ENCODE peak calls at places on chromosomes 4 and X, in seven cellular contexts. One of them, this sample, is unnamed.

GRCh38 chrX:14027031-14027430 is 2.7 kb downstream of the GEMIN8 start:
- DNase-seq in heart left ventricle: peak; percentile 45
- DNase-seq in HCT116: no peak
- DNase-seq in ascending aorta: no peak
- DNase-seq in endodermal cell: no peak
- DNase-seq in fibroblast of lung: no peak
- DNase-seq in suprapubic skin: no peak
- DNase-seq in this sample: peak; percentile 14

GRCh38 chr4:38500433-38500832 is 163.6 kb upstream of the KLF3 start:
- DNase-seq in endodermal cell: no peak
- DNase-seq in heart left ventricle: no peak
- DNase-seq in ascending aorta: no peak
- DNase-seq in HCT116: no peak
- DNase-seq in suprapubic skin: no peak
- DNase-seq in fibroblast of lung: no peak
- DNase-seq in this sample: no peak

GRCh38 chrX:51922561-51922960 is 29.1 kb downstream of the MAGED1 start:
- DNase-seq in suprapubic skin: no peak
- DNase-seq in ascending aorta: no peak
- DNase-seq in fibroblast of lung: no peak
- DNase-seq in endodermal cell: peak; percentile 62
- DNase-seq in heart left ventricle: no peak
- DNase-seq in HCT116: no peak
- DNase-seq in this sample: no peak

GRCh38 chr4:2768124-2768523 is 12.0 kb upstream of the TNIP2 start:
- DNase-seq in HCT116: no peak
- DNase-seq in heart left ventricle: no peak
- DNase-seq in endodermal cell: no peak
- DNase-seq in fibroblast of lung: no peak
- DNase-seq in suprapubic skin: no peak
- DNase-seq in ascending aorta: peak; percentile 31
- DNase-seq in this sample: no peak

GRCh38 chr4:124705393-124705792 is 7.1 kb downstream of the ANKRD50 start:
- DNase-seq in suprapubic skin: no peak
- DNase-seq in heart left ventricle: no peak
- DNase-seq in fibroblast of lung: no peak
- DNase-seq in ascending aorta: no peak
- DNase-seq in endodermal cell: no peak
- DNase-seq in HCT116: no peak
- DNase-seq in this sample: no peak

GRCh38 chr4:122099896-122100295 is 52.2 kb upstream of the BLTP1 start:
- DNase-seq in HCT116: no peak
- DNase-seq in suprapubic skin: no peak
- DNase-seq in ascending aorta: no peak
- DNase-seq in heart left ventricle: no peak
- DNase-seq in endodermal cell: no peak
- DNase-seq in fibroblast of lung: peak; percentile 70
- DNase-seq in this sample: no peak

GRCh38 chr4:7876096-7876993 is 63.3 kb downstream of the AFAP1 start:
- DNase-seq in suprapubic skin: no peak
- DNase-seq in HCT116: no peak
- DNase-seq in endodermal cell: peak; percentile 83
- DNase-seq in heart left ventricle: no peak
- DNase-seq in fibroblast of lung: peak; percentile 62
- DNase-seq in ascending aorta: peak; percentile 68
- DNase-seq in this sample: peak; percentile 83

GRCh38 chr4:163264934-163265333 is 67.5 kb downstream of the NPY1R start:
- DNase-seq in suprapubic skin: no peak
- DNase-seq in ascending aorta: no peak
- DNase-seq in endodermal cell: no peak
- DNase-seq in heart left ventricle: no peak
- DNase-seq in fibroblast of lung: no peak
- DNase-seq in HCT116: no peak
- DNase-seq in this sample: no peak

GRCh38 chrX:31847773-31848172 is 775.9 kb upstream of the FTHL17 start:
- DNase-seq in fibroblast of lung: no peak
- DNase-seq in ascending aorta: no peak
- DNase-seq in endodermal cell: no peak
- DNase-seq in HCT116: no peak
- DNase-seq in heart left ventricle: no peak
- DNase-seq in suprapubic skin: no peak
- DNase-seq in this sample: no peak

GRCh38 chrX:8653956-8654355 is 78.0 kb downstream of the ANOS1 start:
- DNase-seq in heart left ventricle: no peak
- DNase-seq in HCT116: no peak
- DNase-seq in ascending aorta: no peak
- DNase-seq in suprapubic skin: no peak
- DNase-seq in endodermal cell: no peak
- DNase-seq in fibroblast of lung: no peak
- DNase-seq in this sample: no peak

GRCh38 chr4:76657443-76657842 is 222.4 kb downstream of the SHROOM3 start:
- DNase-seq in HCT116: no peak
- DNase-seq in fibroblast of lung: no peak
- DNase-seq in endodermal cell: no peak
- DNase-seq in ascending aorta: no peak
- DNase-seq in heart left ventricle: no peak
- DNase-seq in suprapubic skin: no peak
- DNase-seq in this sample: no peak

GRCh38 chr4:74768857-74769525 is 25.3 kb downstream of the BTC start:
- DNase-seq in fibroblast of lung: peak; percentile 73
- DNase-seq in ascending aorta: no peak
- DNase-seq in suprapubic skin: no peak
- DNase-seq in HCT116: peak; percentile 92
- DNase-seq in endodermal cell: no peak
- DNase-seq in heart left ventricle: no peak
- DNase-seq in this sample: no peak

GRCh38 chr4:148079945-148080344 is 348.1 kb downstream of the ARHGAP10 start:
- DNase-seq in fibroblast of lung: no peak
- DNase-seq in heart left ventricle: no peak
- DNase-seq in suprapubic skin: no peak
- DNase-seq in endodermal cell: no peak
- DNase-seq in ascending aorta: peak; percentile 30
- DNase-seq in HCT116: no peak
- DNase-seq in this sample: no peak

GRCh38 chr4:96698891-96699290 is 859.0 kb downstream of the PDHA2 start:
- DNase-seq in heart left ventricle: no peak
- DNase-seq in endodermal cell: no peak
- DNase-seq in ascending aorta: no peak
- DNase-seq in fibroblast of lung: no peak
- DNase-seq in HCT116: no peak
- DNase-seq in suprapubic skin: no peak
- DNase-seq in this sample: peak; percentile 9

GRCh38 chrX:133593531-133593930 is 178.2 kb upstream of the GPC4 start:
- DNase-seq in fibroblast of lung: no peak
- DNase-seq in HCT116: no peak
- DNase-seq in suprapubic skin: no peak
- DNase-seq in endodermal cell: no peak
- DNase-seq in heart left ventricle: no peak
- DNase-seq in ascending aorta: no peak
- DNase-seq in this sample: no peak

GRCh38 chr4:1416948-1417260 is 10.7 kb upstream of the NKX1-1 start:
- DNase-seq in endodermal cell: peak; percentile 43
- DNase-seq in fibroblast of lung: no peak
- DNase-seq in ascending aorta: peak; percentile 40
- DNase-seq in heart left ventricle: no peak
- DNase-seq in HCT116: no peak
- DNase-seq in suprapubic skin: no peak
- DNase-seq in this sample: no peak

GRCh38 chr4:119977135-119977534 is 89.5 kb downstream of the MAD2L1 start:
- DNase-seq in suprapubic skin: no peak
- DNase-seq in endodermal cell: peak; percentile 35
- DNase-seq in heart left ventricle: no peak
- DNase-seq in fibroblast of lung: peak; percentile 22
- DNase-seq in HCT116: no peak
- DNase-seq in ascending aorta: no peak
- DNase-seq in this sample: no peak

GRCh38 chr4:7628432-7628831 is 193.7 kb upstream of the PSAPL1 start:
- DNase-seq in endodermal cell: no peak
- DNase-seq in HCT116: no peak
- DNase-seq in suprapubic skin: no peak
- DNase-seq in heart left ventricle: peak; percentile 50
- DNase-seq in fibroblast of lung: no peak
- DNase-seq in ascending aorta: no peak
- DNase-seq in this sample: no peak

GRCh38 chr4:53015681-53016080 is 153.6 kb downstream of the RASL11B start:
- DNase-seq in suprapubic skin: no peak
- DNase-seq in heart left ventricle: peak; percentile 36
- DNase-seq in HCT116: peak; percentile 26
- DNase-seq in ascending aorta: no peak
- DNase-seq in endodermal cell: peak; percentile 74
- DNase-seq in fibroblast of lung: peak; percentile 81
- DNase-seq in this sample: peak; percentile 58

GRCh38 chrX:153766098-153766817 is 2.2 kb downstream of the PLXNB3 start:
- DNase-seq in HCT116: no peak
- DNase-seq in endodermal cell: peak; percentile 65
- DNase-seq in heart left ventricle: peak; percentile 20
- DNase-seq in ascending aorta: no peak
- DNase-seq in fibroblast of lung: peak; percentile 67
- DNase-seq in suprapubic skin: no peak
- DNase-seq in this sample: peak; percentile 68

GRCh38 chrX:140723251-140723650 is 13.7 kb downstream of the LINC00632 start:
- DNase-seq in HCT116: no peak
- DNase-seq in heart left ventricle: no peak
- DNase-seq in endodermal cell: no peak
- DNase-seq in ascending aorta: no peak
- DNase-seq in suprapubic skin: no peak
- DNase-seq in fibroblast of lung: peak; percentile 59
- DNase-seq in this sample: no peak

GRCh38 chr4:35166437-35166836 is 1077.9 kb downstream of the ARAP2 start:
- DNase-seq in suprapubic skin: no peak
- DNase-seq in fibroblast of lung: no peak
- DNase-seq in endodermal cell: no peak
- DNase-seq in ascending aorta: no peak
- DNase-seq in HCT116: no peak
- DNase-seq in heart left ventricle: no peak
- DNase-seq in this sample: no peak

GRCh38 chr4:134122903-134123302 is 78.7 kb downstream of the PABPC4L start:
- DNase-seq in fibroblast of lung: no peak
- DNase-seq in suprapubic skin: no peak
- DNase-seq in HCT116: no peak
- DNase-seq in heart left ventricle: no peak
- DNase-seq in endodermal cell: no peak
- DNase-seq in ascending aorta: no peak
- DNase-seq in this sample: no peak

GRCh38 chrX:43357741-43358140 is 298.4 kb upstream of the MAOA start:
- DNase-seq in heart left ventricle: no peak
- DNase-seq in endodermal cell: no peak
- DNase-seq in ascending aorta: no peak
- DNase-seq in fibroblast of lung: no peak
- DNase-seq in suprapubic skin: no peak
- DNase-seq in HCT116: no peak
- DNase-seq in this sample: no peak

GRCh38 chrX:129478516-129478915 is 44.8 kb downstream of the SMARCA1 start:
- DNase-seq in HCT116: no peak
- DNase-seq in ascending aorta: no peak
- DNase-seq in heart left ventricle: no peak
- DNase-seq in fibroblast of lung: peak; percentile 81
- DNase-seq in endodermal cell: no peak
- DNase-seq in suprapubic skin: no peak
- DNase-seq in this sample: no peak
- TF ChIP-seq CTCF in HCT116: no peak
- TF ChIP-seq CTCF in ascending aorta: no peak
- TF ChIP-seq CTCF in heart left ventricle: no peak
- TF ChIP-seq CTCF in fibroblast of lung: no peak
- TF ChIP-seq CTCF in endodermal cell: no peak
- TF ChIP-seq CTCF in suprapubic skin: no peak
- TF ChIP-seq CTCF in this sample: no peak

DNA sequence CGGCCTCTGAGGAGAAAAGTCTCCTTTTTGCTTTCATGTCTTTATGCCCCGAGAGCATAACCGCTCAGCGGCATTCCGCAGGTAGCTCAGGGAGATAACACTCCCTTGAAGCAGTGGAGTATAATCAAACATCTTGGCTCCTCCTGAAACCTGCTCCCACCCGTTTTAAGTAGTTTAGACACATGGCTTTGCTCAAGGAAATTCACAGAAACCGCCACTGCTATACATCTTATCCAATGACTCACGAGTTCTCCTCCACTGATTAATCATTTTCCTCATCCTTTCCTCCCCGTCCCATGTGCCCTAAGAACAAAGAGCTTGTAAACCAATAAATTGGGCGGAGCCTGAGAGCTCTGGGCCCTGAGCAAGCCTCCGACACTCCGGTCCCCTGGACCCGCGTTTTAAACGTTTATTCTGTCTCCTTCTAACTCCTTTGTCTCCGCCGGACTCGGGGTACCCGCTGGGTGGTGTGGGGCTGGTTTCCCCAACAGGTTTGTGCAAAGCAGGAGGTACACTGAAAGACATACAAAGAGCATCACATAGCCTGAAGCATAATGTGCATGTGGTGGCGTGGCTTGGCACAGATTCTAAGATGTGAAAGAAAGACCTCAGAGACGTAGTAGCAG is 401.2 kb downstream of the TLL1 start:
- DNase-seq in fibroblast of lung: no peak
- DNase-seq in HCT116: no peak
- DNase-seq in heart left ventricle: no peak
- DNase-seq in suprapubic skin: no peak
- DNase-seq in ascending aorta: no peak
- DNase-seq in endodermal cell: no peak
- DNase-seq in this sample: no peak
- H3K36me3 ChIP-seq in fibroblast of lung: no peaks in the 10 kb centered on the region
- H3K36me3 ChIP-seq in HCT116: no peaks in the 10 kb centered on the region
- H3K36me3 ChIP-seq in heart left ventricle: no peaks in the 10 kb centered on the region
- H3K36me3 ChIP-seq in suprapubic skin: no peaks in the 10 kb centered on the region
- H3K36me3 ChIP-seq in ascending aorta: no peaks in the 10 kb centered on the region
- H3K36me3 ChIP-seq in endodermal cell: no peaks in the 10 kb centered on the region
- H3K36me3 ChIP-seq in this sample: no peaks in the 10 kb centered on the region

DNA sequence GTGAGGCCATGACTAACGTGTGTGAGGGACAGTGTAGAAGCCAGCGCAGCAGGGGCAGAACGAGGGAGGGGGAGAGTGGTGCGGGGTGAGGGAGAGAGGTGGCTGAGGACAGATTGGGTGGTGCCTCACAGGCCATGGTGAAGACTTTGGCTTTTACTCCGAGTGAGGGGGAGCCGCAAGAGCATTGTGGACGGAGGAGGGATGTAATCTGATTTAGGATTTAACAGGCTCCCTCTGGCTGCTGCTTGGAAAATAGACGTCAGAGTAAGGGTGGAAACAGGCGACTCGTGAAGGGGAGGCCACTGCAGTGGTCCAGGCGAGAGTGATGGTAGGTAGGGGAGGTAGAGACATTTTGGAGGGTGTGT is 13.0 kb downstream of the PPP1R3F start:
- DNase-seq in fibroblast of lung: peak; percentile 52
- DNase-seq in suprapubic skin: no peak
- DNase-seq in HCT116: peak; percentile 13
- DNase-seq in endodermal cell: peak; percentile 82
- DNase-seq in heart left ventricle: no peak
- DNase-seq in ascending aorta: no peak
- DNase-seq in this sample: peak; percentile 49
- TF ChIP-seq CTCF in fibroblast of lung: no peak
- TF ChIP-seq CTCF in suprapubic skin: no peak
- TF ChIP-seq CTCF in HCT116: peak; percentile 16
- TF ChIP-seq CTCF in endodermal cell: peak; percentile 59
- TF ChIP-seq CTCF in heart left ventricle: peak; percentile 19
- TF ChIP-seq CTCF in ascending aorta: no peak
- TF ChIP-seq CTCF in this sample: peak; percentile 53

DNA sequence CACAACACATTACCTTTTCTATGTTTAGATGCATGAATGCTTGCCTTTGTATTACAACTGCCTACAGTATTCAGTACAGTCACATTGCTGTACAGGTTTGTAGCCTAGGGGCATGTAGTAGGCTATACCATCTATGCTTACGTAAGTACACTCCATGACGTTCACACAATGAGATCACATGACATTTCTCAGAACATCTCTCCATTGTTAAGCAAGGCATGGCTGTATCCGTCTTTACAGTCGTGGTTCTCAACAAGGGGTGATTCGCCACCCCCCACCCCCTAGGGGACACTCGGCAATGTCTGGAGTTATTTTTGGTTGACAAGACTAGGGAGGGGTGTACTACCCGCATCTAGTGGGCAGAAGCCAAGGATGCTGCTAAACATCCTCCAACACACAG is 12.1 kb downstream of the CD99L2 start:
- DNase-seq in fibroblast of lung: no peak
- DNase-seq in HCT116: no peak
- DNase-seq in ascending aorta: no peak
- DNase-seq in heart left ventricle: no peak
- DNase-seq in suprapubic skin: no peak
- DNase-seq in endodermal cell: no peak
- DNase-seq in this sample: no peak
- H3K36me3 ChIP-seq in fibroblast of lung: no peaks in the 10 kb centered on the region
- H3K36me3 ChIP-seq in HCT116: no peaks in the 10 kb centered on the region
- H3K36me3 ChIP-seq in ascending aorta: no peaks in the 10 kb centered on the region
- H3K36me3 ChIP-seq in heart left ventricle: no peaks in the 10 kb centered on the region
- H3K36me3 ChIP-seq in suprapubic skin: no peaks in the 10 kb centered on the region
- H3K36me3 ChIP-seq in endodermal cell: no peaks in the 10 kb centered on the region
- H3K36me3 ChIP-seq in this sample: no peaks in the 10 kb centered on the region